ENCODE peak calls at places on chromosomes 1 and 21, in nine cellular contexts. One of them, this sample, is unnamed.

GRCh38 chr1:91717839-91718238 is 168.1 kb downstream of the TGFBR3 start:
- DNase-seq in fibroblast of the aortic adventitia: no peak
- DNase-seq in stimulated activated CD8-positive, alpha-beta memory T cell treated with anti-CD3 and anti-CD28 coated beads, Interleukin-7, amount 100 ng/mL, for 1 hour: no peak
- DNase-seq in stimulated activated CD4-positive, alpha-beta T cell treated with anti-CD3 and anti-CD28 coated beads, Interleukin-4, amount 100 ng/mL, for 4 hours: no peak
- DNase-seq in RKO: no peak
- DNase-seq in anterior cingulate cortex: no peak
- DNase-seq in A549: no peak
- DNase-seq in NCI-H2171: no peak
- DNase-seq in choroid plexus epithelial cell: no peak
- DNase-seq in this sample: no peak

GRCh38 chr1:231334079-231334666 is 3.5 kb downstream of the EXOC8 start:
- DNase-seq in choroid plexus epithelial cell: no peak
- DNase-seq in RKO: no peak
- DNase-seq in fibroblast of the aortic adventitia: no peak
- DNase-seq in A549: no peak
- DNase-seq in anterior cingulate cortex: no peak
- DNase-seq in stimulated activated CD4-positive, alpha-beta T cell treated with anti-CD3 and anti-CD28 coated beads, Interleukin-4, amount 100 ng/mL, for 4 hours: no peak
- DNase-seq in NCI-H2171: no peak
- DNase-seq in stimulated activated CD8-positive, alpha-beta memory T cell treated with anti-CD3 and anti-CD28 coated beads, Interleukin-7, amount 100 ng/mL, for 1 hour: no peak
- DNase-seq in this sample: no peak

GRCh38 chr1:47818682-47819502 is 178.3 kb downstream of the TRABD2B start:
- DNase-seq in A549: no peak
- DNase-seq in stimulated activated CD8-positive, alpha-beta memory T cell treated with anti-CD3 and anti-CD28 coated beads, Interleukin-7, amount 100 ng/mL, for 1 hour: no peak
- DNase-seq in anterior cingulate cortex: no peak
- DNase-seq in stimulated activated CD4-positive, alpha-beta T cell treated with anti-CD3 and anti-CD28 coated beads, Interleukin-4, amount 100 ng/mL, for 4 hours: no peak
- DNase-seq in NCI-H2171: no peak
- DNase-seq in choroid plexus epithelial cell: peak
- DNase-seq in fibroblast of the aortic adventitia: no peak
- DNase-seq in RKO: no peak
- DNase-seq in this sample: no peak

GRCh38 chr21:35203093-35204021 is 154.3 kb upstream of the RUNX1 start:
- DNase-seq in choroid plexus epithelial cell: peak
- DNase-seq in stimulated activated CD4-positive, alpha-beta T cell treated with anti-CD3 and anti-CD28 coated beads, Interleukin-4, amount 100 ng/mL, for 4 hours: no peak
- DNase-seq in stimulated activated CD8-positive, alpha-beta memory T cell treated with anti-CD3 and anti-CD28 coated beads, Interleukin-7, amount 100 ng/mL, for 1 hour: no peak
- DNase-seq in RKO: no peak
- DNase-seq in NCI-H2171: no peak
- DNase-seq in A549: no peak
- DNase-seq in anterior cingulate cortex: no peak
- DNase-seq in fibroblast of the aortic adventitia: peak
- DNase-seq in this sample: no peak

GRCh38 chr1:228904222-228904621 is 168.9 kb downstream of the RHOU start:
- DNase-seq in stimulated activated CD8-positive, alpha-beta memory T cell treated with anti-CD3 and anti-CD28 coated beads, Interleukin-7, amount 100 ng/mL, for 1 hour: no peak
- DNase-seq in RKO: no peak
- DNase-seq in stimulated activated CD4-positive, alpha-beta T cell treated with anti-CD3 and anti-CD28 coated beads, Interleukin-4, amount 100 ng/mL, for 4 hours: no peak
- DNase-seq in A549: no peak
- DNase-seq in choroid plexus epithelial cell: no peak
- DNase-seq in NCI-H2171: no peak
- DNase-seq in fibroblast of the aortic adventitia: no peak
- DNase-seq in anterior cingulate cortex: no peak
- DNase-seq in this sample: no peak

GRCh38 chr1:171911506-171911905 is 70.2 kb downstream of the DNM3 start:
- DNase-seq in RKO: peak
- DNase-seq in anterior cingulate cortex: no peak
- DNase-seq in stimulated activated CD4-positive, alpha-beta T cell treated with anti-CD3 and anti-CD28 coated beads, Interleukin-4, amount 100 ng/mL, for 4 hours: no peak
- DNase-seq in A549: peak
- DNase-seq in fibroblast of the aortic adventitia: no peak
- DNase-seq in NCI-H2171: no peak
- DNase-seq in choroid plexus epithelial cell: peak
- DNase-seq in stimulated activated CD8-positive, alpha-beta memory T cell treated with anti-CD3 and anti-CD28 coated beads, Interleukin-7, amount 100 ng/mL, for 1 hour: no peak
- DNase-seq in this sample: no peak

GRCh38 chr21:43733060-43733459 is 14.1 kb downstream of the PDXK start:
- DNase-seq in fibroblast of the aortic adventitia: no peak
- DNase-seq in stimulated activated CD4-positive, alpha-beta T cell treated with anti-CD3 and anti-CD28 coated beads, Interleukin-4, amount 100 ng/mL, for 4 hours: no peak
- DNase-seq in NCI-H2171: no peak
- DNase-seq in anterior cingulate cortex: no peak
- DNase-seq in stimulated activated CD8-positive, alpha-beta memory T cell treated with anti-CD3 and anti-CD28 coated beads, Interleukin-7, amount 100 ng/mL, for 1 hour: no peak
- DNase-seq in A549: no peak
- DNase-seq in choroid plexus epithelial cell: no peak
- DNase-seq in RKO: no peak
- DNase-seq in this sample: no peak

GRCh38 chr1:173409613-173410012 is 67.5 kb upstream of the PRDX6 start:
- DNase-seq in stimulated activated CD8-positive, alpha-beta memory T cell treated with anti-CD3 and anti-CD28 coated beads, Interleukin-7, amount 100 ng/mL, for 1 hour: no peak
- DNase-seq in stimulated activated CD4-positive, alpha-beta T cell treated with anti-CD3 and anti-CD28 coated beads, Interleukin-4, amount 100 ng/mL, for 4 hours: no peak
- DNase-seq in anterior cingulate cortex: peak
- DNase-seq in choroid plexus epithelial cell: peak
- DNase-seq in fibroblast of the aortic adventitia: peak
- DNase-seq in RKO: no peak
- DNase-seq in NCI-H2171: no peak
- DNase-seq in A549: no peak
- DNase-seq in this sample: no peak

GRCh38 chr1:214107322-214108096 is 119.7 kb downstream of the PROX1 start:
- DNase-seq in RKO: no peak
- DNase-seq in A549: no peak
- DNase-seq in stimulated activated CD8-positive, alpha-beta memory T cell treated with anti-CD3 and anti-CD28 coated beads, Interleukin-7, amount 100 ng/mL, for 1 hour: no peak
- DNase-seq in choroid plexus epithelial cell: peak
- DNase-seq in fibroblast of the aortic adventitia: peak
- DNase-seq in anterior cingulate cortex: no peak
- DNase-seq in stimulated activated CD4-positive, alpha-beta T cell treated with anti-CD3 and anti-CD28 coated beads, Interleukin-4, amount 100 ng/mL, for 4 hours: no peak
- DNase-seq in NCI-H2171: no peak
- DNase-seq in this sample: no peak

GRCh38 chr1:177122461-177122860 is 42.1 kb downstream of the ASTN1 start:
- DNase-seq in stimulated activated CD8-positive, alpha-beta memory T cell treated with anti-CD3 and anti-CD28 coated beads, Interleukin-7, amount 100 ng/mL, for 1 hour: no peak
- DNase-seq in choroid plexus epithelial cell: no peak
- DNase-seq in fibroblast of the aortic adventitia: no peak
- DNase-seq in A549: no peak
- DNase-seq in stimulated activated CD4-positive, alpha-beta T cell treated with anti-CD3 and anti-CD28 coated beads, Interleukin-4, amount 100 ng/mL, for 4 hours: no peak
- DNase-seq in anterior cingulate cortex: no peak
- DNase-seq in RKO: no peak
- DNase-seq in NCI-H2171: no peak
- DNase-seq in this sample: no peak

GRCh38 chr1:155174334-155175280 is 958 bp downstream of the TRIM46 start:
- DNase-seq in A549: no peak
- DNase-seq in stimulated activated CD8-positive, alpha-beta memory T cell treated with anti-CD3 and anti-CD28 coated beads, Interleukin-7, amount 100 ng/mL, for 1 hour: no peak
- DNase-seq in stimulated activated CD4-positive, alpha-beta T cell treated with anti-CD3 and anti-CD28 coated beads, Interleukin-4, amount 100 ng/mL, for 4 hours: peak
- DNase-seq in RKO: no peak
- DNase-seq in choroid plexus epithelial cell: peak
- DNase-seq in fibroblast of the aortic adventitia: peak
- DNase-seq in anterior cingulate cortex: peak
- DNase-seq in NCI-H2171: peak
- DNase-seq in this sample: no peak

GRCh38 chr21:43330306-43330881 is 96.5 kb downstream of the SIK1 start:
- DNase-seq in RKO: no peak
- DNase-seq in A549: no peak
- DNase-seq in stimulated activated CD4-positive, alpha-beta T cell treated with anti-CD3 and anti-CD28 coated beads, Interleukin-4, amount 100 ng/mL, for 4 hours: no peak
- DNase-seq in NCI-H2171: no peak
- DNase-seq in choroid plexus epithelial cell: no peak
- DNase-seq in stimulated activated CD8-positive, alpha-beta memory T cell treated with anti-CD3 and anti-CD28 coated beads, Interleukin-7, amount 100 ng/mL, for 1 hour: no peak
- DNase-seq in anterior cingulate cortex: no peak
- DNase-seq in fibroblast of the aortic adventitia: no peak
- DNase-seq in this sample: no peak

GRCh38 chr1:185719021-185719420 is 15.2 kb upstream of the HMCN1 start:
- DNase-seq in RKO: peak
- DNase-seq in stimulated activated CD8-positive, alpha-beta memory T cell treated with anti-CD3 and anti-CD28 coated beads, Interleukin-7, amount 100 ng/mL, for 1 hour: no peak
- DNase-seq in fibroblast of the aortic adventitia: peak
- DNase-seq in stimulated activated CD4-positive, alpha-beta T cell treated with anti-CD3 and anti-CD28 coated beads, Interleukin-4, amount 100 ng/mL, for 4 hours: no peak
- DNase-seq in A549: peak
- DNase-seq in NCI-H2171: no peak
- DNase-seq in choroid plexus epithelial cell: peak
- DNase-seq in anterior cingulate cortex: no peak
- DNase-seq in this sample: peak

GRCh38 chr1:33387512-33388079 is 43.3 kb downstream of the PHC2 start:
- DNase-seq in NCI-H2171: no peak
- DNase-seq in anterior cingulate cortex: no peak
- DNase-seq in stimulated activated CD8-positive, alpha-beta memory T cell treated with anti-CD3 and anti-CD28 coated beads, Interleukin-7, amount 100 ng/mL, for 1 hour: no peak
- DNase-seq in RKO: peak
- DNase-seq in fibroblast of the aortic adventitia: peak
- DNase-seq in stimulated activated CD4-positive, alpha-beta T cell treated with anti-CD3 and anti-CD28 coated beads, Interleukin-4, amount 100 ng/mL, for 4 hours: no peak
- DNase-seq in choroid plexus epithelial cell: peak
- DNase-seq in A549: no peak
- DNase-seq in this sample: no peak

This sample was measured in HEK293T.